ENCODE peak calls at places on chromosomes 7 and 10, in six cellular contexts. N is fibroblast of lung, B is PC-9, X is HCT116, L is endothelial cell of umbilical vein, D is GM23248. F is an unnamed sample.

GRCh38 chr7:44460325-44460724 is 30.1 kb downstream of the NUDCD3 start:
- DNase-seq in N (no peak), B (no peak), X (no peak), L (no peak), D (no peak), F (no peak)

GRCh38 chr10:75956624-75957023 is 525.2 kb downstream of the LRMDA start:
- DNase-seq in N (peak; percentile 17), B (no peak), X (peak; percentile 4), L (no peak), D (peak; percentile 33), F (no peak)

GRCh38 chr10:1396236-1396635 is 340.1 kb downstream of the WDR37 start:
- DNase-seq in N (no peak), B (no peak), X (no peak), L (no peak), D (no peak), F (no peak)

GRCh38 chr10:131980757-131981428 is 830 bp downstream of the BNIP3 start:
- DNase-seq in N (no peak), B (no peak), X (no peak), L (peak; percentile 35), D (peak; percentile 48), F (peak; percentile 63)

GRCh38 chr7:149532654-149533053 is 35.0 kb upstream of the ZNF746 start:
- DNase-seq in N (no peak), B (no peak), X (no peak), L (no peak), D (no peak), F (no peak)

GRCh38 chr10:37710831-37711616 is 146.4 kb downstream of the ZNF248 start:
- DNase-seq in N (no peak), B (no peak), X (no peak), L (no peak), D (peak; percentile 52), F (no peak)

GRCh38 chr7:16933296-16934248 is 51.8 kb upstream of the AGR3 start:
- DNase-seq in N (no peak), B (no peak), X (no peak), L (no peak), D (no peak), F (no peak)

GRCh38 chr10:126945351-126946035 is 40.3 kb downstream of the DOCK1 start:
- DNase-seq in N (peak; percentile 16), B (no peak), X (no peak), L (no peak), D (peak; percentile 20), F (no peak)

GRCh38 chr7:113945018-113945938 is 26.5 kb upstream of the PPP1R3A start:
- DNase-seq in N (peak; percentile 2), B (peak; percentile 40), X (no peak), L (no peak), D (no peak), F (no peak)

GRCh38 chr10:96129387-96130325 is at the start of gene ZNF518A:
- DNase-seq in N (peak; percentile 99), B (peak; percentile 82), X (peak; percentile 99), L (peak; percentile 92), D (peak; percentile 98), F (peak; percentile 98)

GRCh38 chr10:49678827-49679479 is 498 bp upstream of the C10orf53 start:
- DNase-seq in N (no peak), B (no peak), X (no peak), L (no peak), D (no peak), F (no peak)
- TF ChIP-seq EZH2 in N (no peak), B (no peak), X (no peak), L (no peak), D (no peak), F (no peak)

DNA sequence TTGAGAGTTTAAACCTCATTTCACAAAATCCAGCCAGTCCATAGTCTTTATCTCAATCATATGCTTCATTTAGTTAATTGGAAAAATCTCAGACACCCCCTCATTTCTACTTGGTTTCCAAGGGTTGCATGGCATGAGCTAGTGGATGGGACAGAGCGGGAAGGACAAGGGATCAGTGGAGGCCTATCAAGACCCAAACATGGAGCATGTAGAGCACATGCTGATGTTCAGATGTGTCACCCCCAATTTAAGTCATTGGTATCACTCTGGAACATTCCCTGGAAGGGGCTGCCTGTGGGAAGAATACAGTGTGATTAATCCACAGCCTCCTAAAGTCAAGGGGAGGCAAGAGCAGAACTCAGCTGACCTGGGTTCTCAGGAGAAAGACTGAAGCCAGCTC is 2.3 kb downstream of the C10orf71 start:
- DNase-seq in N (no peak), B (no peak), X (no peak), L (no peak), D (no peak), F (no peak)
- H3K4me1 ChIP-seq in N (no peaks in the 10 kb centered on the region), B (no peaks in the 10 kb centered on the region), X (no peaks in the 10 kb centered on the region), L (no peaks in the 10 kb centered on the region), D (no peaks in the 10 kb centered on the region), F (peaks cover 38% of the 10 kb centered on the region)

GRCh38 chr10:21205328-21205727 is 308.2 kb upstream of the NEBL start:
- DNase-seq in N (no peak), B (no peak), X (no peak), L (no peak), D (no peak), F (no peak)
- TF ChIP-seq EZH2 in N (no peak), B (no peak), X (no peak), L (no peak), D (no peak), F (no peak)

DNA sequence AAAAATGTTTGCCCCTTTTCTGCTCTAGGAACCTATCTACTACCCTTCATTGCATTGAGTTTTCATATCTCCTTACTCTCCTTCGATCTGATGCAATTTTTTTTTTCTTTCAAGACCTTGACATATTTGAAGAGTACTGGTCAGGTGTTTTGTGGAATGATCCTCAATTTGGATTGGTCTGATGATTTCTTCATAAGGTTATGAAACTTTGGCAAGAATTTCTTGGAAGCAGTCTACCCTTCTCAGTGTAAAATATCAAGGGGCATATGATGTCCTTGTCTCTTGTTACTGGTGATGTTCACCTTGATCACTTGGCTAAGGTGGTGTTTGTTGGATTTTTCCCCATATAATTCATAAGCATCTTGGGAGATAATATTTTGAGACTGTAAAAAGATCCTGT is 64.7 kb downstream of the CPED1 start:
- DNase-seq in N (no peak), B (no peak), X (no peak), L (no peak), D (no peak), F (no peak)
- H3K4me1 ChIP-seq in N (no peaks in the 10 kb centered on the region), B (no peaks in the 10 kb centered on the region), X (no peaks in the 10 kb centered on the region), L (no peaks in the 10 kb centered on the region), D (peaks cover 19% of the 10 kb centered on the region), F (no peaks in the 10 kb centered on the region)

GRCh38 chr7:108086962-108087361 is 43.2 kb downstream of the LAMB4 start:
- DNase-seq in N (peak; percentile 61), B (no peak), X (no peak), L (no peak), D (no peak), F (no peak)

GRCh38 chr7:108086546-108086945 is 43.6 kb downstream of the LAMB4 start:
- DNase-seq in N (no peak), B (no peak), X (no peak), L (no peak), D (peak; percentile 27), F (no peak)

GRCh38 chr7:108090791-108091460 is 39.2 kb downstream of the LAMB4 start:
- DNase-seq in N (no peak), B (no peak), X (no peak), L (no peak), D (no peak), F (no peak)

GRCh38 chr7:108089381-108089780 is 40.8 kb downstream of the LAMB4 start:
- DNase-seq in N (no peak), B (no peak), X (no peak), L (no peak), D (no peak), F (no peak)

GRCh38 chr7:108088729-108089128 is 41.4 kb downstream of the LAMB4 start:
- DNase-seq in N (no peak), B (no peak), X (no peak), L (no peak), D (no peak), F (no peak)
- TF ChIP-seq EZH2 in N (no peak), B (no peak), X (no peak), L (no peak), D (no peak), F (no peak)

GRCh38 chr10:124072541-124072940 is 20.9 kb downstream of the CHST15 start:
- DNase-seq in N (no peak), B (no peak), X (no peak), L (no peak), D (no peak), F (no peak)
- H3K4me1 ChIP-seq in N (no peaks in the 10 kb centered on the region), B (no peaks in the 10 kb centered on the region), X (peaks cover 10% of the 10 kb centered on the region), L (no peaks in the 10 kb centered on the region), D (no peaks in the 10 kb centered on the region), F (peaks cover 34% of the 10 kb centered on the region)

DNA sequence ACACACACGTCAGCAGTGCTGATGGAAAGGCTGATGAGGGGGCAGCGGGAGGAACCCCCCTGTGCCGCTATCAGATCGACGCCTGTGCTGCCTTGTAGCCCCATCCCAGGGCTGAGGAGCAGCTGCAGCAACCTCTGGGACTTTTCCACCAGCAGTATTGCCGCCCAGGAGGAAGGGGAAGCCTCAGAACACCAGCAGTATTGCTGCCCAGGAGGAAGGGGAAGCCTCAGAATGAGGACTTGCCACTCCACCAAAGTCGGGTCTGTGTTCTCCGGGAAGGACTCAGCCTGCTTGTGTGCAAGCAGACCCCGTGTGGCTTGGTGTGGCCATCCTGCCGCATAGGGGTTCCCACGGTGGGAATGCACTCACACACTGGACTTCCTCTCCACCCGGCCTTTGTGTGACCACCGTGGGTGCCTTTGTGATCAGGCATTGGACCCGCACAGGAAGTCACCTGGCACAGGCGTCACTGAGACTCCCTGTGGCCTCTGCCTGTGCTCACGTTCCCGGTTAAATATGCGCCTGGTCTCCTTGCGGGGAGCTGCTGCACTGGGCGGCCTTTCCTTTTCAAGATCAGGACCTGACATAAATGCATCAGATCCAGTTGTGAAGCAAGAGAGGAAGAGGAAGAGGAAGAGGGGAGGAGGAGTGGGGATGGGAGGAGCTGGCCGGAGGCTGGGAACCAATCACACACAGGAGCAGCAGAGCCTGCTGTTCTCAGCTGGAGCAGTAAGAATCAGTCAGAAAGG is 248.5 kb downstream of the DNAJB6 start:
- DNase-seq in N (no peak), B (no peak), X (no peak), L (no peak), D (no peak), F (peak; percentile 24)
- TF ChIP-seq EZH2 in N (no peak), B (no peak), X (no peak), L (no peak), D (no peak), F (no peak)

GRCh38 chr7:1503816-1504775 is at the start of gene INTS1:
- DNase-seq in N (peak; percentile 90), B (peak; percentile 99), X (peak; percentile 90), L (peak; percentile 85), D (peak; percentile 96), F (peak; percentile 95)
- H3K4me1 ChIP-seq in N (peaks cover 5% of the 10 kb centered on the region), B (peaks cover 33% of the 10 kb centered on the region), X (peaks cover 43% of the 10 kb centered on the region), L (peaks cover 5% of the 10 kb centered on the region), D (no peaks in the 10 kb centered on the region), F (peaks cover 6% of the 10 kb centered on the region)

GRCh38 chr7:155948423-155948822 is 136.2 kb upstream of the SHH start:
- DNase-seq in N (no peak), B (no peak), X (no peak), L (no peak), D (no peak), F (no peak)
- TF ChIP-seq EZH2 in N (no peak), B (no peak), X (no peak), L (no peak), D (no peak), F (no peak)

DNA sequence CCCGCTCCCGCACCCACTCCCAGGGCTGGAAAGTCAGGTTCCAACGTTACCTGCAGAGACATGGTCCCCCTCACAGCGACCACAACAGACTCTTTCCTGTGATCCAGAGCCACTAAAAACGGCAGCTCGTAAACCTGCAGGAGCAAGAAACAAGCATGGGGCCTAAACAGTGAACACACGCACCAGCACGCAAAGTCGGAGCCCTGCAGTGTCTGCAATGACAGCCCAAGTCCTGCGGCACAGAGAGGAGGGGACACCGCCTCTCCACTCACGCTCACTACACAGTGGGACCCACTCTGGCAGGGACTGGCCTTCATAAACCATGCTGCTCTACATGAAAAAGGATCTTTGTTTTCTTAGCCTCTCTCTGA is 23.1 kb downstream of the DAGLB start:
- DNase-seq in N (no peak), B (no peak), X (no peak), L (no peak), D (no peak), F (no peak)
- H3K4me1 ChIP-seq in N (no peaks in the 10 kb centered on the region), B (no peaks in the 10 kb centered on the region), X (no peaks in the 10 kb centered on the region), L (no peaks in the 10 kb centered on the region), D (no peaks in the 10 kb centered on the region), F (no peaks in the 10 kb centered on the region)